ENCODE peak calls at places on chromosomes 4 and X, in ten cellular contexts. One of them, this sample, is unnamed.

GRCh38 chr4:69881173-69881773 is 21.3 kb upstream of the SULT1E1 start:
- DNase-seq in AG10803: peak
- DNase-seq in iris pigment epithelial cell: peak
- DNase-seq in EL: peak
- DNase-seq in AG09309: no peak
- DNase-seq in NCI-H446: peak
- DNase-seq in hippocampal formation: peak
- DNase-seq in dorsolateral prefrontal cortex: no peak
- DNase-seq in astrocyte of the spinal cord: peak
- DNase-seq in stimulated activated CD4-positive, alpha-beta T cell treated with anti-CD3 and anti-CD28 coated beads, Interleukin-15, amount 100 ng/mL, for 1 hour: no peak
- DNase-seq in this sample: peak

GRCh38 chr4:187167126-187167525 is 443.5 kb upstream of the FAT1 start:
- DNase-seq in iris pigment epithelial cell: no peak
- DNase-seq in astrocyte of the spinal cord: no peak
- DNase-seq in AG10803: no peak
- DNase-seq in hippocampal formation: no peak
- DNase-seq in NCI-H446: no peak
- DNase-seq in EL: no peak
- DNase-seq in dorsolateral prefrontal cortex: no peak
- DNase-seq in stimulated activated CD4-positive, alpha-beta T cell treated with anti-CD3 and anti-CD28 coated beads, Interleukin-15, amount 100 ng/mL, for 1 hour: no peak
- DNase-seq in AG09309: no peak
- DNase-seq in this sample: no peak

GRCh38 chr4:157204634-157205244 is 15.8 kb upstream of the GRIA2 start:
- DNase-seq in iris pigment epithelial cell: peak
- DNase-seq in NCI-H446: no peak
- DNase-seq in AG10803: peak
- DNase-seq in EL: no peak
- DNase-seq in astrocyte of the spinal cord: no peak
- DNase-seq in dorsolateral prefrontal cortex: no peak
- DNase-seq in hippocampal formation: no peak
- DNase-seq in AG09309: no peak
- DNase-seq in stimulated activated CD4-positive, alpha-beta T cell treated with anti-CD3 and anti-CD28 coated beads, Interleukin-15, amount 100 ng/mL, for 1 hour: no peak
- DNase-seq in this sample: no peak

GRCh38 chrX:113384628-113385027 is 544.0 kb upstream of the AMOT start:
- DNase-seq in hippocampal formation: peak
- DNase-seq in astrocyte of the spinal cord: peak
- DNase-seq in AG09309: peak
- DNase-seq in dorsolateral prefrontal cortex: peak
- DNase-seq in iris pigment epithelial cell: peak
- DNase-seq in NCI-H446: peak
- DNase-seq in EL: peak
- DNase-seq in AG10803: peak
- DNase-seq in stimulated activated CD4-positive, alpha-beta T cell treated with anti-CD3 and anti-CD28 coated beads, Interleukin-15, amount 100 ng/mL, for 1 hour: no peak
- DNase-seq in this sample: peak

GRCh38 chrX:130895299-130895698 is 7.7 kb downstream of the ENOX2 start:
- DNase-seq in astrocyte of the spinal cord: no peak
- DNase-seq in iris pigment epithelial cell: peak
- DNase-seq in stimulated activated CD4-positive, alpha-beta T cell treated with anti-CD3 and anti-CD28 coated beads, Interleukin-15, amount 100 ng/mL, for 1 hour: no peak
- DNase-seq in AG09309: peak
- DNase-seq in AG10803: peak
- DNase-seq in NCI-H446: no peak
- DNase-seq in hippocampal formation: no peak
- DNase-seq in dorsolateral prefrontal cortex: no peak
- DNase-seq in EL: no peak
- DNase-seq in this sample: no peak

GRCh38 chrX:54825716-54826428 is 18.3 kb downstream of the MAGED2 start:
- DNase-seq in EL: no peak
- DNase-seq in AG09309: no peak
- DNase-seq in NCI-H446: no peak
- DNase-seq in astrocyte of the spinal cord: no peak
- DNase-seq in hippocampal formation: no peak
- DNase-seq in stimulated activated CD4-positive, alpha-beta T cell treated with anti-CD3 and anti-CD28 coated beads, Interleukin-15, amount 100 ng/mL, for 1 hour: no peak
- DNase-seq in iris pigment epithelial cell: no peak
- DNase-seq in AG10803: no peak
- DNase-seq in dorsolateral prefrontal cortex: no peak
- DNase-seq in this sample: no peak

GRCh38 chrX:56788717-56789122 is 59.7 kb downstream of the NBDY start:
- DNase-seq in AG10803: no peak
- DNase-seq in hippocampal formation: peak
- DNase-seq in stimulated activated CD4-positive, alpha-beta T cell treated with anti-CD3 and anti-CD28 coated beads, Interleukin-15, amount 100 ng/mL, for 1 hour: no peak
- DNase-seq in AG09309: no peak
- DNase-seq in dorsolateral prefrontal cortex: peak
- DNase-seq in astrocyte of the spinal cord: peak
- DNase-seq in NCI-H446: no peak
- DNase-seq in iris pigment epithelial cell: no peak
- DNase-seq in EL: no peak
- DNase-seq in this sample: no peak

GRCh38 chr4:96630839-96631238 is 790.9 kb downstream of the PDHA2 start:
- DNase-seq in NCI-H446: no peak
- DNase-seq in EL: no peak
- DNase-seq in astrocyte of the spinal cord: no peak
- DNase-seq in stimulated activated CD4-positive, alpha-beta T cell treated with anti-CD3 and anti-CD28 coated beads, Interleukin-15, amount 100 ng/mL, for 1 hour: no peak
- DNase-seq in AG10803: no peak
- DNase-seq in hippocampal formation: no peak
- DNase-seq in AG09309: no peak
- DNase-seq in iris pigment epithelial cell: no peak
- DNase-seq in dorsolateral prefrontal cortex: no peak
- DNase-seq in this sample: no peak

GRCh38 chr4:188854451-188854850 is 715.2 kb downstream of the TRIML1 start:
- DNase-seq in dorsolateral prefrontal cortex: no peak
- DNase-seq in hippocampal formation: no peak
- DNase-seq in EL: no peak
- DNase-seq in stimulated activated CD4-positive, alpha-beta T cell treated with anti-CD3 and anti-CD28 coated beads, Interleukin-15, amount 100 ng/mL, for 1 hour: no peak
- DNase-seq in AG10803: peak
- DNase-seq in iris pigment epithelial cell: no peak
- DNase-seq in AG09309: peak
- DNase-seq in astrocyte of the spinal cord: no peak
- DNase-seq in NCI-H446: no peak
- DNase-seq in this sample: no peak